ENCODE peak calls at places on chromosome 4, in nine cellular contexts. H, C, W, N, T, O, M, Y and U are unnamed samples.

GRCh38 chr4:98377626-98378025 is 116.4 kb downstream of the RAP1GDS1 start:
- DNase-seq in N (no peak), T (no peak), W (no peak), C (no peak), M (no peak), O (no peak), H (no peak), Y (no peak), U (no peak)

GRCh38 chr4:106315476-106315967 is 487 bp downstream of the TBCK start:
- DNase-seq in C (peak), T (no peak), H (no peak), W (no peak), Y (no peak), N (no peak), M (peak), O (no peak), U (no peak)

GRCh38 chr4:75195111-75195510 is 262.2 kb downstream of the PARM1 start:
- DNase-seq in O (no peak), H (no peak), Y (no peak), N (peak), W (no peak), T (no peak), C (no peak), M (no peak), U (no peak)

GRCh38 chr4:26384380-26385057 is 63.7 kb downstream of the RBPJ start:
- DNase-seq in H (no peak), O (no peak), T (no peak), M (no peak), W (no peak), Y (no peak), C (no peak), N (no peak), U (peak)

GRCh38 chr4:79413032-79413431 is 5.0 kb upstream of the GK2 start:
- DNase-seq in H (no peak), T (no peak), M (no peak), O (no peak), W (no peak), N (no peak), Y (no peak), C (no peak), U (no peak)

GRCh38 chr4:57148831-57149230 is 38.6 kb upstream of the IGFBP7 start:
- DNase-seq in M (no peak), N (no peak), O (no peak), H (no peak), Y (no peak), C (no peak), T (no peak), W (no peak), U (no peak)

GRCh38 chr4:41448935-41449334 is 89.0 kb upstream of the LIMCH1 start:
- DNase-seq in Y (no peak), C (no peak), M (peak), O (no peak), N (peak), H (peak), W (no peak), T (no peak), U (no peak)

GRCh38 chr4:121049072-121049599 is 23.2 kb downstream of the NDNF start:
- DNase-seq in C (no peak), T (no peak), W (no peak), N (no peak), O (no peak), M (no peak), Y (no peak), H (no peak), U (no peak)

GRCh38 chr4:176499518-176499917 is 179.8 kb downstream of the SPCS3 start:
- DNase-seq in M (no peak), W (no peak), H (peak), Y (no peak), O (no peak), C (no peak), N (no peak), T (no peak), U (no peak)

GRCh38 chr4:188245651-188246050 is 106.4 kb downstream of the TRIML1 start:
- DNase-seq in W (no peak), Y (no peak), M (no peak), T (no peak), C (no peak), N (no peak), H (no peak), O (no peak), U (no peak)

GRCh38 chr4:39660045-39660444 is 21.4 kb upstream of the SMIM14 start:
- DNase-seq in H (no peak), C (no peak), N (no peak), W (no peak), O (no peak), Y (no peak), T (no peak), M (no peak), U (no peak)

GRCh38 chr4:74667438-74667837 is 126.9 kb downstream of the BTC start:
- DNase-seq in C (no peak), T (no peak), H (no peak), Y (no peak), M (no peak), N (no peak), O (no peak), W (no peak), U (no peak)

GRCh38 chr4:13588954-13589353 is 38.6 kb downstream of the BOD1L1 start:
- DNase-seq in H (no peak), W (no peak), Y (no peak), M (no peak), N (no peak), O (no peak), C (no peak), T (no peak), U (no peak)

GRCh38 chr4:101288365-101289145 is 58.8 kb downstream of the PPP3CA start:
- DNase-seq in Y (no peak), W (no peak), N (no peak), H (no peak), C (peak), T (no peak), O (no peak), M (no peak), U (peak)

GRCh38 chr4:6362896-6363295 is 93.2 kb downstream of the WFS1 start:
- DNase-seq in W (no peak), T (no peak), Y (no peak), M (peak), H (no peak), C (no peak), O (no peak), N (peak), U (peak)

GRCh38 chr4:94339779-94340178 is 2.9 kb downstream of the HPGDS start:
- DNase-seq in C (peak), W (no peak), Y (no peak), H (no peak), N (no peak), O (no peak), M (no peak), T (no peak), U (no peak)

GRCh38 chr4:3729885-3730226 is 36.3 kb upstream of the ADRA2C start:
- DNase-seq in M (no peak), C (no peak), Y (no peak), W (no peak), N (no peak), T (no peak), H (no peak), O (no peak), U (peak)

GRCh38 chr4:147108409-147108808 is 162.7 kb upstream of the TTC29 start:
- DNase-seq in M (no peak), C (no peak), W (no peak), O (no peak), N (no peak), Y (no peak), T (no peak), H (no peak), U (no peak)

GRCh38 chr4:61068745-61069144 is 131.4 kb upstream of the ADGRL3 start:
- DNase-seq in H (no peak), M (no peak), O (no peak), Y (no peak), N (no peak), C (no peak), W (no peak), T (no peak), U (no peak)

GRCh38 chr4:6198768-6199343 is 1.5 kb downstream of the JAKMIP1 start:
- DNase-seq in Y (no peak), W (no peak), T (peak), M (no peak), C (no peak), N (no peak), H (peak), O (no peak), U (peak)

GRCh38 chr4:121273191-121273590 is 107.6 kb downstream of the QRFPR start:
- DNase-seq in M (no peak), Y (no peak), T (no peak), O (no peak), N (no peak), W (no peak), H (no peak), C (no peak), U (no peak)

DNA sequence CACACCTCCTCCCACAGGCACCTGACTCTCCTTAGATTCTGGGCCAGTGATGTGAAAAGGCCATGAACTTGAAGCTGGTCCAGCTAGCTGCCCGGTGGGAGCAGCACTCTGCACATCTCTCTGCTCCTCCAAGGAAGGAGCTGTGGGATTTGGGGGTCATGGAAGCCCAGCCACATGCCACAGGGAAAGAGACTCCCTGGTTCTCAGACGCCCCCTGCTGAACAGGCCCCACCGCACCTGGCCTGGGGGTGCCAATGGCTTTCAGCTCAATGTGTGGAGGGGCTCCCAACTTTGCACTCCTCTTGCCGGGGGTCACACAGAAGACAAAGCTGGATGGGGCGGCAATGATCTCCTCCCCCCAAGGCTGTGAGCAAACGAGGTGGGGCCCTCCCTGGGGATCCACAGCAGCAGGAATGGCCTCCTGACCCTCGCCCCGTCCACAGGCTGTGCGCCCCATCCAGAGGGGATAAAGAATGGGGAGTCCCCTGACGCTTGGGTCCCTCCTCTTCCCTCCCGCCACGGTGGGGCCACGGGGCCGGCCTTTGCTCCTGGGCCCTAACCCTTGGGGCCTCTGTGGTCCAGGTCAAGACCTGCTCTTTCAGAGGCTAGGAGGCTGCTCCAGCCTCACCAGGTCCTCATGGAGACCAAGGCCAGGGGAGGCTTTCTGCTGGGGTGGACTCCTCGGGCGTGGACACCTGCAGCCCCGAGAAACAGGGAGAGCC is 51.3 kb downstream of the GAK start:
- DNase-seq in N (no peak), Y (no peak), C (no peak), H (no peak), O (no peak), W (no peak), M (no peak), T (no peak), U (no peak)
- TF ChIP-seq CTCF in N (no peak), Y (no peak), C (no peak), H (no peak), O (no peak), W (no peak), M (peak), T (no peak), U (peak)

GRCh38 chr4:164731827-164732474 is 22.0 kb upstream of the SMIM31 start:
- DNase-seq in M (peak), W (peak), O (peak), N (peak), H (peak), Y (peak), C (peak), T (peak), U (peak)
- TF ChIP-seq REST in M (no peak), W (no peak), O (no peak), N (no peak), H (no peak), Y (no peak), C (no peak), T (no peak), U (no peak)

DNA sequence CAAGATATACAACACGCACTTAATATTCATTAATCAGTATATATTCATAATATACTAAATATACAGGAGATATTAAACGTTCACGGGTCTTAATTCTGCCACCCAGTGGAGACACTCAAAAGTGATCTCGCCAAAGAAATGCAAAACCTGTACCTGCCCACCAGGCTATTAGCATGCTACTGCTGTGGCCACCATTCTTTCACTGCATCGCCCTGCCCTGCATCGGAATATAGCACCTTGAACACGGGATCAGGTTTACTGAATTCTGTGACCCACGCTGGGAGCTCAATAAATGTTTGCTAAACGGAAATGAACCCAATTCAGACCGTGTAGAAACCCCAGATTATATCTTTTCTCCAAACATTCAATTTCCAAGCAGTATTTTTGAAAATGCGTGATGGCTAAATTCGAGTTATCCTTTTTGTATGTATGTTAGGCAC is 840 bp upstream of the CLCN3 start:
- DNase-seq in H (peak), C (peak), T (peak), M (peak), W (peak), Y (no peak), O (no peak), N (peak), U (peak)
- TF ChIP-seq CTCF in H (peak), C (peak), T (peak), M (peak), W (peak), Y (peak), O (peak), N (peak), U (peak)

DNA sequence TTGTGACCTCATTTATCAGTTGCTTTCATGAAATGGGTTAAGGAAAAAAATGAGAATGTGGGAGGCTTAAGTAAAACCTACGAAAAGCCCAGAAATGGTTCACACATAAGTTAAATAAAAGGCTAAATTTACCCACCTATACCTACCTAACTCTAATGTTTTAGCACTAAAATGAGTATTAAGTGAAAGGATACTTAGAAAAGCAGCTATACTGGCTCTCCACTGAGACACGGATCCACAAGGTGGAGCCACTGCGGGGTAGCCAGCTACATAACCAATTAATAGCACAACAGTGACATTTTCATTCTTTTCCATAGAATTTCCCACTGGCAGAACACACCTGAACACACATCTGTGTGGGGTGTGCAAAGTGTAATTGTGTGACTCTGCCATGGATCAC is 101.9 kb downstream of the MAML3 start:
- DNase-seq in W (peak), M (peak), O (no peak), N (peak), T (no peak), C (peak), Y (peak), H (peak), U (peak)
- TF ChIP-seq REST in W (no peak), M (no peak), O (no peak), N (no peak), T (no peak), C (no peak), Y (no peak), H (no peak), U (no peak)

GRCh38 chr4:152606800-152607577 is 71.1 kb upstream of the FBXW7 start:
- DNase-seq in Y (no peak), C (no peak), W (no peak), T (peak), M (no peak), O (no peak), H (no peak), N (no peak), U (peak)
- TF ChIP-seq CTCF in Y (no peak), C (no peak), W (no peak), T (no peak), M (no peak), O (no peak), H (no peak), N (no peak), U (no peak)

GRCh38 chr4:138609943-138610350 is 367.8 kb upstream of the SLC7A11 start:
- DNase-seq in M (no peak), C (no peak), N (peak), H (no peak), Y (no peak), T (no peak), W (no peak), O (no peak), U (no peak)
- TF ChIP-seq REST in M (no peak), C (no peak), N (no peak), H (no peak), Y (no peak), T (no peak), W (no peak), O (no peak), U (no peak)

GRCh38 chr4:173231916-173232315 is 63.3 kb downstream of the GALNT7 start:
- DNase-seq in M (no peak), O (no peak), H (peak), W (no peak), T (no peak), N (peak), Y (no peak), C (peak), U (no peak)
- TF ChIP-seq CTCF in M (no peak), O (no peak), H (peak), W (peak), T (peak), N (peak), Y (peak), C (no peak), U (peak)

GRCh38 chr4:17276821-17277220 is 235.1 kb downstream of the QDPR start:
- DNase-seq in C (no peak), N (no peak), T (no peak), H (no peak), O (no peak), M (no peak), Y (no peak), W (no peak), U (no peak)

GRCh38 chr4:17273047-17273446 is 238.8 kb downstream of the QDPR start:
- DNase-seq in N (no peak), O (no peak), Y (no peak), M (no peak), T (no peak), H (no peak), W (no peak), C (no peak), U (no peak)

GRCh38 chr4:17275836-17276235 is 236.1 kb downstream of the QDPR start:
- DNase-seq in W (no peak), Y (no peak), H (no peak), M (no peak), O (no peak), C (no peak), N (no peak), T (no peak), U (no peak)

GRCh38 chr4:17272154-17272553 is 239.7 kb downstream of the QDPR start:
- DNase-seq in T (no peak), C (no peak), Y (no peak), N (peak), M (no peak), H (no peak), O (no peak), W (no peak), U (no peak)
- TF ChIP-seq REST in T (no peak), C (no peak), Y (no peak), N (no peak), M (no peak), H (no peak), O (no peak), W (no peak), U (no peak)

GRCh38 chr4:190019023-190019858 is 7.8 kb downstream of the FRG2 start:
- DNase-seq in H (no peak), O (no peak), N (no peak), M (no peak), Y (no peak), W (no peak), T (peak), C (no peak), U (peak)

GRCh38 chr4:190016369-190017289 is 10.4 kb downstream of the FRG2 start:
- DNase-seq in T (peak), M (no peak), H (no peak), Y (no peak), W (no peak), C (no peak), N (no peak), O (no peak), U (no peak)

GRCh38 chr4:190015538-190016368 is 11.3 kb downstream of the FRG2 start:
- DNase-seq in T (peak), W (no peak), H (no peak), C (no peak), O (no peak), M (no peak), Y (no peak), N (no peak), U (peak)

GRCh38 chr4:190017357-190018200 is 9.5 kb downstream of the FRG2 start:
- DNase-seq in M (no peak), W (no peak), N (no peak), C (no peak), T (peak), O (no peak), Y (no peak), H (no peak), U (peak)

GRCh38 chr4:190018201-190018920 is 8.7 kb downstream of the FRG2 start:
- DNase-seq in N (no peak), H (no peak), Y (no peak), T (no peak), W (no peak), O (no peak), C (no peak), M (no peak), U (peak)
- TF ChIP-seq CTCF in N (no peak), H (no peak), Y (no peak), T (no peak), W (no peak), O (no peak), C (no peak), M (no peak), U (no peak)

DNA sequence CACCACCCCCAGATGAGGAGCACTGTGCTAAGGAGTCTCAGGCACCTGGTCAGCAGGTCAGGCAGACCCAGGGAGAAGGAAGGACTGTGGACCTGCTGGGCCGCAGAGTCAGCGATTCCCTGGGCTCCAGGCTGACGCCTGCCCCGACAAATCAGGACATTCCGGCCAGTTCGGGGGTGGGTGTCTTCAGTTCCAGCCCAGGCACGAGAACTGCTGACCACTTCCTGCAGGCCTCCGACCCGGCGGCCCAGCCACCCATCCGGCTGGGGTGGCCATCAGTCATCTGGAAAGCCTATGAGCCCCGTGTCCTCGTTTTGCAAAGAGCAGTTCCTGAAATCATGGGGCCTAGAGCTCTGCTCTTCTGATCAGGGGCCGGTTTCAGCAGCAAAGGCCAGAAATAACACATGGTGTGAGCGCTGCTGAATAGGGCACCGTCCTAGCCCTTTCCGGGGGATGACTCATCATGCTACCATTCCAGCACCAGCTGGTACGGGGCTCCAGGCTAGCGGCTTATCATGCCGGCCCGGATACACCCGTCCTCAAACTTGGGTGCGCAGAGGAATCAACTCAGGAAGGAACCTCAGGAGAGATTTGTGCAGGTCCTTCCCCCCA is 7.8 kb upstream of the SH3TC1 start:
- DNase-seq in W (peak), N (peak), T (no peak), M (peak), H (no peak), O (peak), Y (no peak), C (no peak), U (no peak)
- TF ChIP-seq REST in W (no peak), N (no peak), T (no peak), M (no peak), H (no peak), O (no peak), Y (no peak), C (no peak), U (no peak)